ENCODE peak calls at places on chromosome 21, in five cellular contexts. One of them, this sample, is unnamed.

GRCh38 chr21:37983336-37984095 is 67.3 kb upstream of the KCNJ6 start:
- DNase-seq in CD8-positive, alpha-beta memory T cell: no peak
- DNase-seq in naive thymus-derived CD4-positive, alpha-beta T cell: no peak
- DNase-seq in lower lobe of right lung: no peak
- DNase-seq in A549: peak
- DNase-seq in this sample: no peak

GRCh38 chr21:38780879-38781278 is 24.9 kb upstream of the ETS2 start:
- DNase-seq in lower lobe of right lung: no peak
- DNase-seq in A549: no peak
- DNase-seq in naive thymus-derived CD4-positive, alpha-beta T cell: no peak
- DNase-seq in CD8-positive, alpha-beta memory T cell: no peak
- DNase-seq in this sample: no peak

GRCh38 chr21:38756746-38757145 is 49.0 kb upstream of the ETS2 start:
- DNase-seq in naive thymus-derived CD4-positive, alpha-beta T cell: no peak
- DNase-seq in lower lobe of right lung: no peak
- DNase-seq in A549: no peak
- DNase-seq in CD8-positive, alpha-beta memory T cell: no peak
- DNase-seq in this sample: peak

GRCh38 chr21:39087976-39088370 is 95.3 kb downstream of the PSMG1 start:
- DNase-seq in lower lobe of right lung: no peak
- DNase-seq in CD8-positive, alpha-beta memory T cell: no peak
- DNase-seq in A549: no peak
- DNase-seq in naive thymus-derived CD4-positive, alpha-beta T cell: no peak
- DNase-seq in this sample: no peak

GRCh38 chr21:42858957-42859890 is 20.1 kb downstream of the WDR4 start:
- DNase-seq in naive thymus-derived CD4-positive, alpha-beta T cell: no peak
- DNase-seq in CD8-positive, alpha-beta memory T cell: no peak
- DNase-seq in lower lobe of right lung: no peak
- DNase-seq in A549: no peak
- DNase-seq in this sample: no peak

GRCh38 chr21:39673736-39674135 is 61.0 kb downstream of the B3GALT5 start:
- DNase-seq in CD8-positive, alpha-beta memory T cell: no peak
- DNase-seq in lower lobe of right lung: no peak
- DNase-seq in A549: no peak
- DNase-seq in naive thymus-derived CD4-positive, alpha-beta T cell: no peak
- DNase-seq in this sample: no peak

GRCh38 chr21:38228115-38228514 is 28.7 kb upstream of the KCNJ15 start:
- DNase-seq in naive thymus-derived CD4-positive, alpha-beta T cell: no peak
- DNase-seq in A549: no peak
- DNase-seq in lower lobe of right lung: no peak
- DNase-seq in CD8-positive, alpha-beta memory T cell: no peak
- DNase-seq in this sample: no peak

GRCh38 chr21:26470361-26471115 is 102.5 kb downstream of the CYYR1 start:
- DNase-seq in lower lobe of right lung: no peak
- DNase-seq in CD8-positive, alpha-beta memory T cell: no peak
- DNase-seq in A549: no peak
- DNase-seq in naive thymus-derived CD4-positive, alpha-beta T cell: no peak
- DNase-seq in this sample: no peak

DNA sequence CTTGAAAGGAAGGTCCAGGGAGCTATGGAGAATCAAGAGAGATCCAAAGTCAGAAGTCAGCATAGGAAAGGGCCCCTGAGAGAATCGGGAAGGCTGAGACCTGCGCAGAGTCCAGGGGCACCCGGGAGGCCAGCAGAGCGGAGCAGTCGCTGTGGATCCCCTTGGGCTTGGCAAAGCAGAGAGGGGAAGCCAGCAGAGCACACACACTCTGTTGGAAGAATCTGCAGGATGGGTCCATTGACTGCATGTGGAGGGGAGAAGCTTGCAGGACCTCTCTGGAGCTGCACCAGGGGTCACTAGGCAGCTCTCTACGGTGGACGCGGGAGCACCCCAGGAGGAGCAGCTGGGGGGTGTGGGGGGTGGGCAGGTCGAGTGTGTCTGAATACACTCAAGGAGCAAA is 6.4 kb downstream of the RIPK4 start:
- DNase-seq in naive thymus-derived CD4-positive, alpha-beta T cell: no peak
- DNase-seq in lower lobe of right lung: no peak
- DNase-seq in A549: no peak
- DNase-seq in CD8-positive, alpha-beta memory T cell: no peak
- DNase-seq in this sample: no peak
- H3K27ac ChIP-seq in naive thymus-derived CD4-positive, alpha-beta T cell: no peak
- H3K27ac ChIP-seq in lower lobe of right lung: no peak
- H3K27ac ChIP-seq in A549: peak
- H3K27ac ChIP-seq in CD8-positive, alpha-beta memory T cell: no peak
- H3K27ac ChIP-seq in this sample: no peak

GRCh38 chr21:16159213-16159970 is 429.6 kb downstream of the USP25 start:
- DNase-seq in A549: no peak
- DNase-seq in CD8-positive, alpha-beta memory T cell: no peak
- DNase-seq in naive thymus-derived CD4-positive, alpha-beta T cell: no peak
- DNase-seq in lower lobe of right lung: no peak
- DNase-seq in this sample: no peak
- H3K27ac ChIP-seq in A549: peak
- H3K27ac ChIP-seq in CD8-positive, alpha-beta memory T cell: no peak
- H3K27ac ChIP-seq in naive thymus-derived CD4-positive, alpha-beta T cell: no peak
- H3K27ac ChIP-seq in lower lobe of right lung: no peak
- H3K27ac ChIP-seq in this sample: no peak

GRCh38 chr21:29654855-29655254 is 284.9 kb downstream of the GRIK1 start:
- DNase-seq in CD8-positive, alpha-beta memory T cell: no peak
- DNase-seq in A549: no peak
- DNase-seq in naive thymus-derived CD4-positive, alpha-beta T cell: no peak
- DNase-seq in lower lobe of right lung: no peak
- DNase-seq in this sample: no peak

GRCh38 chr21:29657228-29657989 is 282.4 kb downstream of the GRIK1 start:
- DNase-seq in A549: no peak
- DNase-seq in CD8-positive, alpha-beta memory T cell: no peak
- DNase-seq in naive thymus-derived CD4-positive, alpha-beta T cell: no peak
- DNase-seq in lower lobe of right lung: no peak
- DNase-seq in this sample: no peak

GRCh38 chr21:29658177-29658933 is 281.4 kb downstream of the GRIK1 start:
- DNase-seq in lower lobe of right lung: no peak
- DNase-seq in CD8-positive, alpha-beta memory T cell: no peak
- DNase-seq in naive thymus-derived CD4-positive, alpha-beta T cell: no peak
- DNase-seq in A549: no peak
- DNase-seq in this sample: no peak

GRCh38 chr21:29655577-29655976 is 284.2 kb downstream of the GRIK1 start:
- DNase-seq in A549: no peak
- DNase-seq in CD8-positive, alpha-beta memory T cell: no peak
- DNase-seq in lower lobe of right lung: no peak
- DNase-seq in naive thymus-derived CD4-positive, alpha-beta T cell: no peak
- DNase-seq in this sample: no peak

DNA sequence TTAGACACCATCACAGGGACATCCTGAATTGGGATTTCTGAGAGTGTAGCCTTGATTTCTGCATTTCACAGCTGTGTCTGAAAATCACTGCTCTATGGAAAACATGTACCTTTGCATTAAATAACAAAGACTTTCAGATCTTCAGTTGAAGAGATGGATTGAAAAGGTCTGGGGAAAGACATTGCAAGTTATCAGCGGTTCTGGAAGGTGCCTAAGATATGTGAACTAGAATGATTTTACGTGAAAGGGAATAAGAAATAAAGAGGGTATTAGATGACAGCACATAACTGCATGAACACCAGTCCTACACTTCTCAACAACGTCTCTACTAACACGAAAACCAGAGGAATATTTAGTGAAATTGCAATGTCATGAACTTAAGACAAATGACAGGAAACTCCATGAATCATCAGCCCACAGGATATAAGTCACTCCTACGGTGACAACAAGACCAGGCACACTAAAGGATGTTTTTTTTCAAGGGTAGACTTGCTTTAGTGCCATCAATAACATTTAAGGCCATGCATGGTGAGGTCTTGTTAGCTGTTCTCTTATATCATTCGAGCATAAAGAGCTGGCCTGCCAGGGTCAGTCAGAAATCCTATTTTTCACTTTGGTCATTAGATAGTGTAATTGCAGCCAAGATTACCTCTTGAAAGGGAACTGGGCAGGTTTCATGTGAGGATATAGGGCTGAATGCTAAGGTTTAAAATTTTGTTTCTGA is 283.1 kb downstream of the GRIK1 start:
- DNase-seq in lower lobe of right lung: no peak
- DNase-seq in naive thymus-derived CD4-positive, alpha-beta T cell: no peak
- DNase-seq in A549: no peak
- DNase-seq in CD8-positive, alpha-beta memory T cell: no peak
- DNase-seq in this sample: peak
- H3K27ac ChIP-seq in lower lobe of right lung: no peak
- H3K27ac ChIP-seq in naive thymus-derived CD4-positive, alpha-beta T cell: no peak
- H3K27ac ChIP-seq in A549: no peak
- H3K27ac ChIP-seq in CD8-positive, alpha-beta memory T cell: peak
- H3K27ac ChIP-seq in this sample: peak

GRCh38 chr21:36073181-36073580 is 3.4 kb downstream of the CBR1 start:
- DNase-seq in naive thymus-derived CD4-positive, alpha-beta T cell: no peak
- DNase-seq in CD8-positive, alpha-beta memory T cell: no peak
- DNase-seq in lower lobe of right lung: no peak
- DNase-seq in A549: no peak
- DNase-seq in this sample: no peak

GRCh38 chr21:36069713-36070573 is at the start of gene CBR1:
- DNase-seq in A549: peak
- DNase-seq in lower lobe of right lung: peak
- DNase-seq in naive thymus-derived CD4-positive, alpha-beta T cell: peak
- DNase-seq in CD8-positive, alpha-beta memory T cell: peak
- DNase-seq in this sample: peak

GRCh38 chr21:36075171-36075570 is 5.3 kb downstream of the CBR1 start:
- DNase-seq in A549: no peak
- DNase-seq in CD8-positive, alpha-beta memory T cell: no peak
- DNase-seq in lower lobe of right lung: no peak
- DNase-seq in naive thymus-derived CD4-positive, alpha-beta T cell: no peak
- DNase-seq in this sample: no peak

GRCh38 chr21:36070999-36071398 is 1.2 kb downstream of the CBR1 start:
- DNase-seq in CD8-positive, alpha-beta memory T cell: no peak
- DNase-seq in naive thymus-derived CD4-positive, alpha-beta T cell: no peak
- DNase-seq in A549: no peak
- DNase-seq in lower lobe of right lung: no peak
- DNase-seq in this sample: no peak

DNA sequence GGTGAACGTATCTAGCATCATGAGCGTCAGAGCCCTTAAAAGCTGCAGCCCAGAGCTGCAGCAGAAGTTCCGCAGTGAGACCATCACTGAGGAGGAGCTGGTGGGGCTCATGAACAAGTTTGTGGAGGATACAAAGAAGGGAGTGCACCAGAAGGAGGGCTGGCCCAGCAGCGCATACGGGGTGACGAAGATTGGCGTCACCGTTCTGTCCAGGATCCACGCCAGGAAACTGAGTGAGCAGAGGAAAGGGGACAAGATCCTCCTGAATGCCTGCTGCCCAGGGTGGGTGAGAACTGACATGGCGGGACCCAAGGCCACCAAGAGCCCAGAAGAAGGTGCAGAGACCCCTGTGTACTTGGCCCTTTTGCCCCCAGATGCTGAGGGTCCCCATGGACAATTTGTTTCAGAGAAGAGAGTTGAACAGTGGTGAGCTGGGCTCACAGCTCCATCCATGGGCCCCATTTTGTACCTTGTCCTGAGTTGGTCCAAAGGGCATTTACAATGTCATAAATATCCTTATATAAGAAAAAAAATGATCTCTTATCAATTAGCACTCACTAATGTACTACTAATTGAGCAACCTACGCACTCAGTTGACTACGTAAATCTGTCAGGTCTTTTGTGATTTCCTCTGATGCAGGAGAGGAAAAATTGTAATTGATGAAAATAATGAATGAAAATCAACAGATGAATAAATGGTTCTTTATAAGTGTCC is 2.8 kb downstream of the CBR1 start:
- DNase-seq in naive thymus-derived CD4-positive, alpha-beta T cell: no peak
- DNase-seq in A549: no peak
- DNase-seq in lower lobe of right lung: no peak
- DNase-seq in CD8-positive, alpha-beta memory T cell: no peak
- DNase-seq in this sample: no peak
- H3K27ac ChIP-seq in naive thymus-derived CD4-positive, alpha-beta T cell: no peak
- H3K27ac ChIP-seq in A549: no peak
- H3K27ac ChIP-seq in lower lobe of right lung: no peak
- H3K27ac ChIP-seq in CD8-positive, alpha-beta memory T cell: no peak
- H3K27ac ChIP-seq in this sample: no peak

GRCh38 chr21:45540601-45540970 is 1.7 kb downstream of the SLC19A1 start:
- DNase-seq in CD8-positive, alpha-beta memory T cell: no peak
- DNase-seq in A549: no peak
- DNase-seq in lower lobe of right lung: peak
- DNase-seq in naive thymus-derived CD4-positive, alpha-beta T cell: no peak
- DNase-seq in this sample: peak

GRCh38 chr21:45539046-45539795 is 3.0 kb downstream of the SLC19A1 start:
- DNase-seq in lower lobe of right lung: peak
- DNase-seq in A549: no peak
- DNase-seq in CD8-positive, alpha-beta memory T cell: no peak
- DNase-seq in naive thymus-derived CD4-positive, alpha-beta T cell: no peak
- DNase-seq in this sample: no peak

GRCh38 chr21:45538381-45539045 is 3.7 kb downstream of the SLC19A1 start:
- DNase-seq in CD8-positive, alpha-beta memory T cell: no peak
- DNase-seq in A549: no peak
- DNase-seq in naive thymus-derived CD4-positive, alpha-beta T cell: no peak
- DNase-seq in lower lobe of right lung: peak
- DNase-seq in this sample: no peak

GRCh38 chr21:45541221-45542039 is 810 bp downstream of the SLC19A1 start:
- DNase-seq in A549: peak
- DNase-seq in naive thymus-derived CD4-positive, alpha-beta T cell: peak
- DNase-seq in lower lobe of right lung: peak
- DNase-seq in CD8-positive, alpha-beta memory T cell: peak
- DNase-seq in this sample: no peak

DNA sequence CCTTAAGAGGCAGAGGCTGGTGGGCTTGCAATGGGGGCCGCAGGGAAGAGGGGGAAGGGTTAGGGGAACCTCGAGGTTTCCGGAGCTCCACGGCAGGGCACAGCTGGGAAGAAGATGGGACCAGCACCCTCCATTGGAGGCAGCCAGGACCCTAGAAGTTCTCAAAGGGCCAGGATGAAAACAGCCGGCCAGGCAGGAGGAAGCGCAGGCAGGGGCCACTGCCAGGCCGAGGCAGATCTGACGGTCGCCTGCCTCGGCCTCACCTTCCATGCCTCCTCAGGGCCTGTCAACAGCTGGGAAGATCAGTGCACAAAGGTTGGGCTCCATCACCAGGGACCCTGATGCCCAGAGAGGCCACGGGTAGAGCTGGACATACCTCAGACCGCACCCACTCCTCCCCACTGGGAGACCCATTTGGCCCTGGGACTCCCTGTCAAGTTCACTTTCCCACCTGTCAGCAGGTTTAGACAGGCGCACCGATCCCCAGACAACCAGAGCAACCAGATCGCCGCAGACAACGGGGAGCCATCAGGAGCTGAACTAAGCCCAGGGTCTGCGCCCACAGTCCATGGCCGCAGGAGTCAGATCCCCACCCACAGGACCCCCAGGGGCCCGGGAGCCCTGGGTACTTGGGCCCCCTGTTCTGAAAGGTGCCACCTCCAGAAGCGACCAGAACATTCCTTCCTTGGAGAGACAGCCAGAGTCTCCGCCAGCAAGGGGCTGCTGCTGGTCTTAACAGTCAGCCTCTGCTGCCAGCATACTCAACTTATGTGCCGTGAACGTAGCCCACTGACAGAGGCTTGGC is 2.2 kb downstream of the SLC19A1 start:
- DNase-seq in CD8-positive, alpha-beta memory T cell: no peak
- DNase-seq in A549: no peak
- DNase-seq in naive thymus-derived CD4-positive, alpha-beta T cell: no peak
- DNase-seq in lower lobe of right lung: peak
- DNase-seq in this sample: peak
- H3K27ac ChIP-seq in CD8-positive, alpha-beta memory T cell: no peak
- H3K27ac ChIP-seq in A549: no peak
- H3K27ac ChIP-seq in naive thymus-derived CD4-positive, alpha-beta T cell: no peak
- H3K27ac ChIP-seq in lower lobe of right lung: no peak
- H3K27ac ChIP-seq in this sample: no peak

This sample was measured in SJSA1.